ENCODE peak calls at places on chromosome 13, in five cellular contexts. One of them, this sample, is unnamed.
A peak's percentile ranks its signal among the peaks of the same experiment; 100 is the strongest.

GRCh38 chr13:112767506-112768471 is 78.0 kb downstream of the ATP11A start:
- DNase-seq in neuronal stem cell: no peak
- DNase-seq in mesenchymal stem cell: no peak
- DNase-seq in H1: no peak
- DNase-seq in H9: no peak
- DNase-seq in this sample: peak; percentile 59

GRCh38 chr13:113115363-113116205 is 7.0 kb upstream of the F10 start:
- DNase-seq in neuronal stem cell: no peak
- DNase-seq in mesenchymal stem cell: no peak
- DNase-seq in H1: peak; percentile 33
- DNase-seq in H9: no peak
- DNase-seq in this sample: no peak

GRCh38 chr13:23695711-23696512 is 125.7 kb downstream of the TNFRSF19 start:
- DNase-seq in neuronal stem cell: no peak
- DNase-seq in mesenchymal stem cell: no peak
- DNase-seq in H1: no peak
- DNase-seq in H9: peak; percentile 59
- DNase-seq in this sample: no peak

GRCh38 chr13:111623170-111623569 is 302.7 kb downstream of the TEX29 start:
- DNase-seq in neuronal stem cell: no peak
- DNase-seq in mesenchymal stem cell: no peak
- DNase-seq in H1: no peak
- DNase-seq in H9: peak; percentile 37
- DNase-seq in this sample: peak; percentile 62

GRCh38 chr13:51815848-51816247 is 11.9 kb upstream of the DHRS12 start:
- DNase-seq in neuronal stem cell: no peak
- DNase-seq in mesenchymal stem cell: no peak
- DNase-seq in H1: no peak
- DNase-seq in H9: no peak
- DNase-seq in this sample: no peak

GRCh38 chr13:30045916-30046704 is 195.7 kb upstream of the UBL3 start:
- DNase-seq in neuronal stem cell: no peak
- DNase-seq in mesenchymal stem cell: peak; percentile 72
- DNase-seq in H1: peak; percentile 7
- DNase-seq in H9: no peak
- DNase-seq in this sample: peak; percentile 75

GRCh38 chr13:47000166-47000565 is 103.3 kb upstream of the HTR2A start:
- DNase-seq in neuronal stem cell: no peak
- DNase-seq in mesenchymal stem cell: no peak
- DNase-seq in H1: no peak
- DNase-seq in H9: no peak
- DNase-seq in this sample: no peak

GRCh38 chr13:99987180-99988047 is 5.8 kb downstream of the ZIC2 start:
- DNase-seq in neuronal stem cell: no peak
- DNase-seq in mesenchymal stem cell: no peak
- DNase-seq in H1: peak; percentile 79
- DNase-seq in H9: peak; percentile 55
- DNase-seq in this sample: no peak

GRCh38 chr13:44470623-44471562 is 97.3 kb downstream of the SERP2 start:
- DNase-seq in neuronal stem cell: no peak
- DNase-seq in mesenchymal stem cell: peak; percentile 36
- DNase-seq in H1: no peak
- DNase-seq in H9: no peak
- DNase-seq in this sample: peak; percentile 71

GRCh38 chr13:103140001-103140671 is 73.9 kb upstream of the SLC10A2 start:
- DNase-seq in neuronal stem cell: no peak
- DNase-seq in mesenchymal stem cell: peak; percentile 2
- DNase-seq in H1: no peak
- DNase-seq in H9: peak; percentile 37
- DNase-seq in this sample: peak; percentile 13

DNA sequence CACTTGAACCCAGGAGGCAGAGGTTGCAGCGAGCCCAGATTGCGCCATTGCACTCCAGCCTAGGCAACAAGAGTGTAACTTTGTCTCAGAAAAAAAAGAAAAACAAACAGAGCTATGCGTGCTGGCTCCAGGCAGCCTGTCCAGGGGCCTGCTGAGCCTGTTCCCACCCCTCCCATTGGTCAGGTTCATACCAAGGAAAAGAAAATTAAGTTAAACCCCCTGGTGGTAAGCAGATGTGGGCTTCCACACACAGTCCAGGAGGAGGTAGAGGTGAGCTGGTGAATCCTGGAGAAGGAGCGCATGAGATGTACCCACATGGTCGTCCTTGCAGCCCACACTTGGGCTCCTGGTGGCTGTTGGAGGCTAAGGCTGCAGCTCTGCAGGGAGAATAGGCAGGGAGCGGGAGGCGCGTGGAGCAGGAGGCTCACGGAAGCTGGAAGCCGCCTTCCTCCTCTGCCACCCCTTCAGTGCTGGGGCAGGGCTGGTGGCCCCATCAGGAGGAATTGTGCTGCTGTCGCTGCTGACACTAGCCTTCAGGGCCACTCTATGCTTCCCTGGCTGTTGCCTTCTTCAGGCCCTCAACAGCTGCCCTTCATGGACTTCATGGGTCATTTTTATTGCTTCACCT is 10.5 kb upstream of the CHAMP1 start:
- DNase-seq in neuronal stem cell: no peak
- DNase-seq in mesenchymal stem cell: no peak
- DNase-seq in H1: peak; percentile 32
- DNase-seq in H9: no peak
- DNase-seq in this sample: no peak
- H2BK12ac ChIP-seq in neuronal stem cell: no peak overlapping the region
- H2BK12ac ChIP-seq in mesenchymal stem cell: no peak overlapping the region
- H2BK12ac ChIP-seq in H1: no peak overlapping the region
- H2BK12ac ChIP-seq in H9: no peak overlapping the region
- H2BK12ac ChIP-seq in this sample: no peak overlapping the region

DNA sequence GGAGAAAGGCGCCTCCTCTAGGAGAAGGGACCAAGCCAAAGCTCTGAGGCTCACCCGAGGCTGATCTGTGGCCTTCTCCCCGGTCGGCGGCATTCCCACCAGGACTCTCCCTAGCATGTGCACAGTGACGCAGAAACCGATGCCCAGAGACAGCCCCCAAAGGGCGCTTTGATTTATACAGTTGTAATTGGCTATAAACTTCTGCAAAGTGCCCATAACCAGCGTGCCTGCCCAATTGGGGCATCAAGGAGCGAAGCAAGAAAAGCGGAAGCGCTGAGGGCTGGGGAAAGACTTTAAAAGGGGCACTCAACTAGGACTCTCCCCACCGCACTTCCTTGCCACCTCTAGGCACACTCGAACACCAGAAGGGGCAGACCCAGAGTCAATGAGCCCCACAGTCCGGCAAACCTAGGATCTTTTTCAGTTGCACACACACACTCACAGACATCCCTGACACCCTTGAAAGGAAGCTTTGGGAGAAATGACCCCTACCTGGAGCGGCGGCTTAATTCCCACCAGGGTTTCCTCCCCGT is 1.8 kb downstream of the CDX2 start:
- DNase-seq in neuronal stem cell: no peak
- DNase-seq in mesenchymal stem cell: peak; percentile 47
- DNase-seq in H1: no peak
- DNase-seq in H9: no peak
- DNase-seq in this sample: no peak
- H3K4me1 ChIP-seq in neuronal stem cell: peaks cover 19% of the 10 kb centered on the region
- H3K4me1 ChIP-seq in mesenchymal stem cell: peaks cover 16% of the 10 kb centered on the region
- H3K4me1 ChIP-seq in H1: peaks cover 63% of the 10 kb centered on the region
- H3K4me1 ChIP-seq in H9: peaks cover 9% of the 10 kb centered on the region
- H3K4me1 ChIP-seq in this sample: peaks cover 47% of the 10 kb centered on the region

GRCh38 chr13:28138012-28138755 is at the start of gene PAN3:
- DNase-seq in neuronal stem cell: peak; percentile 85
- DNase-seq in mesenchymal stem cell: peak; percentile 94
- DNase-seq in H1: peak; percentile 95
- DNase-seq in H9: peak; percentile 90
- DNase-seq in this sample: peak; percentile 98
- H2BK120ac ChIP-seq in neuronal stem cell: no peak within 1 kb of the TSS
- H2BK120ac ChIP-seq in mesenchymal stem cell: peak within 1 kb of the TSS; percentile 93
- H2BK120ac ChIP-seq in H1: no peak within 1 kb of the TSS
- H2BK120ac ChIP-seq in H9: peak within 1 kb of the TSS; percentile 99
- H2BK120ac ChIP-seq in this sample: peak within 1 kb of the TSS; percentile 93

DNA sequence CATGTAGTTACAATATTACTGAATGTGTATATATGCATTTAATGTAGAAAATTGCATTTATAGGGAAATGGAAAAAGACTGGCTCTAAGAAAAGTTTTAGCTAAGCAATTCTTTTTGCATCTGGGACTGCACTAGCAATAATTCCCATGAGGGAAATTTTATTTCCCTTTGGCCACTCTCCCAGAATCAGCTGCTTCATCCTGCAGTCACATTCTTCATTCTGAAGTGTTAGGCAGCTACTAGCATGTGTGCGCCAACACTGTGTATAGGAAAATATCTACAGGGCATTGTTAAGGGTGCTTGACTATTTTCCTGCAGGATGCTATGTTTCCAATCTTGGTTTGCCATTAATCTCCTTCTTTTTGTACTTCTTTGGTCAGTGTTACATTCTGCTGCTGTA is 312.8 kb upstream of the PCDH20 start:
- DNase-seq in neuronal stem cell: no peak
- DNase-seq in mesenchymal stem cell: peak; percentile 1
- DNase-seq in H1: no peak
- DNase-seq in H9: no peak
- DNase-seq in this sample: no peak
- H2BK12ac ChIP-seq in neuronal stem cell: no peak overlapping the region
- H2BK12ac ChIP-seq in mesenchymal stem cell: no peak overlapping the region
- H2BK12ac ChIP-seq in H1: no peak overlapping the region
- H2BK12ac ChIP-seq in H9: no peak overlapping the region
- H2BK12ac ChIP-seq in this sample: no peak overlapping the region

DNA sequence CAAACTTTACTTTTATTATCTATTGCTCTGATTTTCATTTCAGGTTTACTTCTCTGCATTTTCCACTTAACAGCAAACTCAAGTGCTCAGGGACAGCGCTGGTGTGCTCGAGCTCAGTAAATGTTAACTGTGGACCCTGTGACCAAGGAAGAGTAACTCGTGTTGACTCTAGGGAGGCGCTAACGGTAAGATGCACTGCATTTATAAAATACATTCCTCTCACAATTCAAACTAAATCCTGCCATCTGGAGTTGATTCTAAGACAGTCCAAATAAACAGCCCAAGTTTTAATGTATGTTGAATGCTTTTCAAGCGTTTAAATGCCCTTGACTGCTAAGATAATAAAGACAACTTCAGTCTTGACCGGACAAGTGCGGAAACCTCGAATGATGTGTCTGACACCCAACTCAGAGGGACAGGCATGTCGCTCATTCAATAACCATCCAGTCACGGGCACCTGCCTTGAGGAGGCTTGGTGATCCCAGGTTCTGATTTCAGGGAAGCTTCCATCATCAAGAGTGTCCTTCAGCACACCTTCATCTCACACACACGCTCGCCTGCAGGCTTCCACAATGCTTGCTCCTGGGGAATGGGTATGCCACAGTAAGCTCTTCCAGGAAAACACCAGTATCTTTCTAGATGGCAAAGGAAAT is 93.1 kb downstream of the STK24 start:
- DNase-seq in neuronal stem cell: no peak
- DNase-seq in mesenchymal stem cell: peak; percentile 45
- DNase-seq in H1: no peak
- DNase-seq in H9: no peak
- DNase-seq in this sample: no peak
- H3K4me1 ChIP-seq in neuronal stem cell: peaks cover 48% of the 10 kb centered on the region
- H3K4me1 ChIP-seq in mesenchymal stem cell: peaks cover 35% of the 10 kb centered on the region
- H3K4me1 ChIP-seq in H1: peaks cover 44% of the 10 kb centered on the region
- H3K4me1 ChIP-seq in H9: peaks cover 8% of the 10 kb centered on the region
- H3K4me1 ChIP-seq in this sample: peaks cover 39% of the 10 kb centered on the region

DNA sequence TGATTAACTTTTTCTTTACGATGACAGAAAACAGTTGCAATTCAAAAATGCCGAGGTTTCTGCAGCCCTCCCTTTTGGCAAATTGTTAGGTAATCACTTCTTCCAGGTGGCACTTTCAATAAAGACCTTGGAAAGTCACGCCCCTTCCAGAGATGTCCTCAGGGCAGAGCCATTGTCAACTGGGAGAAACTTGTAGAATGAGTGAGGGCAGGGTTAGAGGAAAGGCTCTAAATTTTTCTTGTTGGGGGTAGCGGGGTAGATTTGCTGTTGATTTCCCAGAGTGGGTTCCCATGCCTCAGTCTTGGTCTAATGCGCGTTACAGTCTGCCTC is 421.1 kb downstream of the FGF9 start:
- DNase-seq in neuronal stem cell: no peak
- DNase-seq in mesenchymal stem cell: no peak
- DNase-seq in H1: no peak
- DNase-seq in H9: no peak
- DNase-seq in this sample: peak; percentile 46
- H2BK120ac ChIP-seq in neuronal stem cell: no peak overlapping the region
- H2BK120ac ChIP-seq in mesenchymal stem cell: no peak overlapping the region
- H2BK120ac ChIP-seq in H1: no peak overlapping the region
- H2BK120ac ChIP-seq in H9: no peak overlapping the region
- H2BK120ac ChIP-seq in this sample: no peak overlapping the region